ENCODE peak calls at places on chromosomes 3 and 15, in seven cellular contexts. Z is NCI-H2029 treated with DMSO at 0.1 percent for 48 hours, J is WTC11, A is ACHN, L is AG04449, K is PC-3, P is putamen. V is an unnamed sample.

GRCh38 chr3:12984023-12984823 is 89.0 kb downstream of the IQSEC1 start:
- DNase-seq in Z (peak), J (peak), A (peak), L (no peak), K (peak), P (peak), V (peak)

GRCh38 chr15:63409179-63409578 is 27.5 kb upstream of the CA12 start:
- DNase-seq in Z (no peak), J (no peak), A (no peak), L (no peak), K (no peak), P (no peak), V (no peak)

GRCh38 chr3:187208159-187208558 is 10.9 kb downstream of the RTP1 start:
- DNase-seq in Z (no peak), J (no peak), A (no peak), L (no peak), K (peak), P (no peak), V (no peak)

GRCh38 chr3:99645277-99646106 is 7.1 kb downstream of the COL8A1 start:
- DNase-seq in Z (no peak), J (peak), A (peak), L (no peak), K (peak), P (no peak), V (peak)

GRCh38 chr3:9715764-9716437 is 12.3 kb downstream of the CPNE9 start:
- DNase-seq in Z (no peak), J (no peak), A (peak), L (peak), K (peak), P (peak), V (peak)

GRCh38 chr3:113897373-113897777 is 50.4 kb upstream of the ZDHHC23 start:
- DNase-seq in Z (peak), J (no peak), A (no peak), L (no peak), K (peak), P (no peak), V (no peak)

GRCh38 chr3:141828487-141829284 is 47.8 kb upstream of the ATP1B3 start:
- DNase-seq in Z (peak), J (no peak), A (no peak), L (no peak), K (peak), P (no peak), V (peak)

GRCh38 chr15:91472316-91472756 is 372.3 kb downstream of the SV2B start:
- DNase-seq in Z (no peak), J (no peak), A (no peak), L (no peak), K (no peak), P (no peak), V (no peak)

GRCh38 chr3:42213417-42213816 is 52.6 kb downstream of the CCK start:
- DNase-seq in Z (no peak), J (no peak), A (no peak), L (no peak), K (no peak), P (no peak), V (no peak)

GRCh38 chr3:60053518-60054265 is 1003.9 kb upstream of the CFAP20DC start:
- DNase-seq in Z (no peak), J (no peak), A (peak), L (no peak), K (peak), P (no peak), V (peak)

GRCh38 chr15:29822100-29822684 is at the start of gene TJP1:
- DNase-seq in Z (no peak), J (peak), A (peak), L (no peak), K (peak), P (peak), V (peak)

GRCh38 chr3:188021041-188021440 is 132.9 kb upstream of the LPP start:
- DNase-seq in Z (no peak), J (no peak), A (no peak), L (no peak), K (no peak), P (no peak), V (no peak)

GRCh38 chr3:188421836-188422540 is 268.0 kb downstream of the LPP start:
- DNase-seq in Z (no peak), J (no peak), A (no peak), L (no peak), K (no peak), P (peak), V (no peak)

GRCh38 chr3:99938270-99938955 is 120.8 kb downstream of the CMSS1 start:
- DNase-seq in Z (no peak), J (no peak), A (no peak), L (no peak), K (no peak), P (no peak), V (no peak)

GRCh38 chr15:31758126-31758525 is 272.2 kb upstream of the CHRNA7 start:
- DNase-seq in Z (no peak), J (no peak), A (no peak), L (no peak), K (peak), P (peak), V (no peak)

GRCh38 chr3:171829841-171830559 is 13.1 kb upstream of the TMEM212 start:
- DNase-seq in Z (no peak), J (peak), A (peak), L (no peak), K (peak), P (peak), V (no peak)

GRCh38 chr3:31445701-31446100 is 87.0 kb upstream of the STT3B start:
- DNase-seq in Z (no peak), J (no peak), A (no peak), L (no peak), K (peak), P (no peak), V (no peak)

GRCh38 chr3:53195602-53196574 is 34.9 kb downstream of the PRKCD start:
- DNase-seq in Z (no peak), J (peak), A (peak), L (no peak), K (peak), P (no peak), V (no peak)

GRCh38 chr15:60973637-60974415 is 255.3 kb downstream of the RORA start:
- DNase-seq in Z (no peak), J (no peak), A (no peak), L (peak), K (peak), P (no peak), V (peak)

GRCh38 chr15:42070276-42070965 is 23.9 kb downstream of the PLA2G4D start:
- DNase-seq in Z (no peak), J (no peak), A (no peak), L (no peak), K (no peak), P (no peak), V (no peak)

GRCh38 chr3:8518138-8518537 is 16.5 kb downstream of the LMCD1 start:
- DNase-seq in Z (no peak), J (no peak), A (no peak), L (no peak), K (no peak), P (no peak), V (peak)

GRCh38 chr3:112806903-112807302 is 39.8 kb downstream of the CD200R1L start:
- DNase-seq in Z (no peak), J (no peak), A (no peak), L (no peak), K (no peak), P (no peak), V (peak)

GRCh38 chr3:37453393-37454391 is 279.3 kb upstream of the LRRFIP2 start:
- DNase-seq in Z (no peak), J (peak), A (no peak), L (no peak), K (no peak), P (peak), V (no peak)

GRCh38 chr3:8738639-8739038 is 5.0 kb downstream of the CAV3 start:
- DNase-seq in Z (no peak), J (no peak), A (no peak), L (no peak), K (no peak), P (no peak), V (no peak)

GRCh38 chr15:47414207-47414606 is 303.1 kb upstream of the SEMA6D start:
- DNase-seq in Z (no peak), J (no peak), A (no peak), L (no peak), K (no peak), P (no peak), V (no peak)

GRCh38 chr3:197021231-197021630 is 8.4 kb downstream of the MELTF start:
- DNase-seq in Z (no peak), J (peak), A (no peak), L (no peak), K (no peak), P (no peak), V (no peak)